ENCODE peak calls at places on chromosomes 11 and 22, in six cellular contexts. M, K, Z, N, E and I are unnamed samples.

GRCh38 chr11:73859671-73860070 is 17.0 kb downstream of the COA4 start:
- DNase-seq in M (no peak), K (no peak), Z (peak), E (no peak), N (no peak), I (no peak)

GRCh38 chr11:46896719-46897406 is 21.5 kb downstream of the LRP4 start:
- DNase-seq in K (no peak), Z (no peak), M (peak), N (no peak), E (peak), I (no peak)

GRCh38 chr11:72233773-72234513 is 9.4 kb downstream of the INPPL1 start:
- DNase-seq in E (no peak), Z (no peak), N (no peak), K (no peak), M (no peak), I (no peak)

GRCh38 chr11:69525516-69526452 is 44.3 kb downstream of the LINC01488 start:
- DNase-seq in E (no peak), Z (no peak), K (no peak), M (no peak), N (no peak), I (no peak)

GRCh38 chr11:120569903-120570302 is 58.4 kb downstream of the GRIK4 start:
- DNase-seq in E (no peak), K (no peak), N (no peak), M (no peak), Z (no peak), I (no peak)

GRCh38 chr22:43000441-43001175 is 14.3 kb downstream of the PACSIN2 start:
- DNase-seq in K (no peak), N (no peak), Z (no peak), E (no peak), M (no peak), I (no peak)

GRCh38 chr11:69481393-69481844 is at the start of gene LINC01488:
- DNase-seq in M (no peak), E (no peak), K (no peak), N (no peak), Z (no peak), I (no peak)

GRCh38 chr11:73246303-73246702 is 25.8 kb upstream of the P2RY6 start:
- DNase-seq in Z (no peak), E (no peak), N (no peak), M (no peak), K (no peak), I (no peak)

GRCh38 chr11:113664981-113665710 is 41.0 kb downstream of the TMPRSS5 start:
- DNase-seq in Z (peak), M (no peak), N (no peak), E (no peak), K (no peak), I (no peak)

GRCh38 chr11:96318850-96319249 is 24.1 kb downstream of the MAML2 start:
- DNase-seq in K (no peak), M (no peak), Z (no peak), N (no peak), E (no peak), I (no peak)

GRCh38 chr22:44571566-44572413 is 73.8 kb upstream of the RTL6 start:
- DNase-seq in Z (no peak), E (no peak), K (no peak), N (no peak), M (peak), I (no peak)

GRCh38 chr11:123640677-123641494 is 13.5 kb downstream of the SCN3B start:
- DNase-seq in N (no peak), Z (peak), E (peak), K (peak), M (no peak), I (peak)

GRCh38 chr11:27216268-27217149 is 146.5 kb downstream of the CCDC34 start:
- DNase-seq in K (no peak), M (no peak), E (peak), N (peak), Z (peak), I (no peak)

GRCh38 chr22:17717708-17718107 is 56.6 kb downstream of the BID start:
- DNase-seq in E (no peak), M (no peak), Z (peak), K (no peak), N (no peak), I (no peak)

GRCh38 chr11:10076458-10077141 is 217.4 kb downstream of the SBF2 start:
- DNase-seq in K (peak), Z (peak), E (peak), M (no peak), N (no peak), I (peak)

GRCh38 chr22:30228509-30229359 is 17.8 kb downstream of the LIF start:
- DNase-seq in E (no peak), N (no peak), K (no peak), M (no peak), Z (peak), I (no peak)

GRCh38 chr11:120432056-120433018 is 79.2 kb upstream of the GRIK4 start:
- DNase-seq in N (no peak), M (no peak), Z (peak), E (no peak), K (no peak), I (no peak)

GRCh38 chr11:57453543-57454177 is 6.7 kb upstream of the RTN4RL2 start:
- DNase-seq in K (no peak), Z (no peak), E (no peak), N (no peak), M (no peak), I (no peak)

GRCh38 chr11:124194696-124195418 is 11.7 kb downstream of the OR10D3 start:
- DNase-seq in N (no peak), M (peak), Z (peak), E (peak), K (peak), I (peak)

GRCh38 chr11:63906585-63906984 is 10.4 kb downstream of the RCOR2 start:
- DNase-seq in E (no peak), N (no peak), M (no peak), K (peak), Z (no peak), I (no peak)

GRCh38 chr11:130145975-130146776 is 13.4 kb upstream of the ST14 start:
- DNase-seq in E (no peak), N (no peak), K (no peak), Z (no peak), M (peak), I (peak)

GRCh38 chr11:72812968-72813739 is 1.1 kb upstream of the ATG16L2 start:
- DNase-seq in K (peak), N (no peak), Z (peak), E (peak), M (peak), I (no peak)

GRCh38 chr22:36612458-36612857 is 83.5 kb upstream of the EIF3D start:
- DNase-seq in Z (peak), K (no peak), M (no peak), E (no peak), N (no peak), I (no peak)

GRCh38 chr22:28718044-28718443 is 23.6 kb downstream of the CHEK2 start:
- DNase-seq in K (no peak), Z (no peak), N (no peak), M (no peak), E (no peak), I (no peak)

GRCh38 chr22:44430716-44431115 is 67.3 kb downstream of the RTL6 start:
- DNase-seq in E (no peak), K (no peak), N (no peak), M (no peak), Z (no peak), I (no peak)

GRCh38 chr11:61816736-61817455 is at the start of gene FADS1:
- DNase-seq in K (peak), N (peak), M (peak), Z (peak), E (peak), I (no peak)

GRCh38 chr22:50308597-50308935 is 1.1 kb upstream of the PLXNB2 start:
- DNase-seq in M (peak), E (no peak), N (no peak), Z (no peak), K (peak), I (no peak)

GRCh38 chr11:43681543-43681942 is 1.0 kb downstream of the HSD17B12 start:
- DNase-seq in Z (no peak), E (peak), M (no peak), K (no peak), N (peak), I (no peak)